ENCODE peak calls at places on chromosomes 4 and X, in six cellular contexts. V, E, R, F, D and Q are unnamed samples.

GRCh38 chr4:108205859-108206258 is 37.1 kb upstream of the LEF1 start:
- DNase-seq in V (no peak), E (no peak), R (no peak), F (no peak), D (no peak), Q (no peak)

GRCh38 chr4:28462766-28463165 is 1602.1 kb downstream of the STIM2 start:
- DNase-seq in V (no peak), E (no peak), R (no peak), F (no peak), D (no peak), Q (peak; percentile 1)

GRCh38 chr4:12791536-12791935 is 692.6 kb downstream of the RAB28 start:
- DNase-seq in V (no peak), E (no peak), R (peak; percentile 54), F (no peak), D (no peak), Q (no peak)

GRCh38 chrX:37986893-37987292 is 19.5 kb upstream of the SYTL5 start:
- DNase-seq in V (no peak), E (no peak), R (no peak), F (peak; percentile 55), D (peak; percentile 22), Q (no peak)

GRCh38 chr4:13515268-13515667 is 29.0 kb downstream of the NKX3-2 start:
- DNase-seq in V (no peak), E (no peak), R (no peak), F (no peak), D (no peak), Q (no peak)

GRCh38 chr4:79198886-79199591 is 126.8 kb downstream of the NAA11 start:
- DNase-seq in V (no peak), E (no peak), R (no peak), F (no peak), D (no peak), Q (no peak)

GRCh38 chr4:52861171-52861873 is 795 bp upstream of the RASL11B start:
- DNase-seq in V (no peak), E (no peak), R (no peak), F (no peak), D (no peak), Q (no peak)

GRCh38 chr4:98864560-98864959 is 64.4 kb downstream of the EIF4E start:
- DNase-seq in V (no peak), E (no peak), R (no peak), F (no peak), D (no peak), Q (no peak)

GRCh38 chr4:53633608-53634007 is 42.3 kb upstream of the LNX1 start:
- DNase-seq in V (no peak), E (no peak), R (no peak), F (peak; percentile 53), D (no peak), Q (no peak)

GRCh38 chr4:41339812-41340809 is 83.4 kb downstream of the UCHL1 start:
- DNase-seq in V (no peak), E (no peak), R (no peak), F (peak; percentile 60), D (no peak), Q (no peak)

GRCh38 chr4:119589165-119589564 is 39.4 kb downstream of the PDE5A start:
- DNase-seq in V (no peak), E (no peak), R (no peak), F (no peak), D (no peak), Q (no peak)

GRCh38 chr4:14562901-14563300 is 439.4 kb upstream of the CPEB2 start:
- DNase-seq in V (no peak), E (no peak), R (no peak), F (no peak), D (no peak), Q (no peak)

GRCh38 chrX:140701480-140701879 is 8.1 kb upstream of the LINC00632 start:
- DNase-seq in V (no peak), E (no peak), R (peak; percentile 29), F (peak; percentile 62), D (no peak), Q (no peak)

GRCh38 chr4:32986236-32986635 is 2266.1 kb downstream of the PCDH7 start:
- DNase-seq in V (no peak), E (no peak), R (no peak), F (no peak), D (no peak), Q (no peak)

GRCh38 chr4:37662861-37663390 is 23.2 kb downstream of the RELL1 start:
- DNase-seq in V (no peak), E (no peak), R (peak; percentile 26), F (no peak), D (no peak), Q (no peak)

GRCh38 chr4:1413687-1414479 is 7.6 kb upstream of the NKX1-1 start:
- DNase-seq in V (peak; percentile 3), E (no peak), R (no peak), F (no peak), D (no peak), Q (peak; percentile 7)

GRCh38 chr4:52234539-52235174 is 183.6 kb downstream of the SPATA18 start:
- DNase-seq in V (no peak), E (no peak), R (peak; percentile 17), F (peak; percentile 49), D (peak; percentile 30), Q (peak; percentile 69)

GRCh38 chr4:48041535-48042137 is 25.1 kb downstream of the NIPAL1 start:
- DNase-seq in V (no peak), E (no peak), R (no peak), F (no peak), D (no peak), Q (no peak)

GRCh38 chr4:138938371-138938699 is 77.2 kb upstream of the NOCT start:
- DNase-seq in V (no peak), E (no peak), R (no peak), F (peak; percentile 76), D (no peak), Q (peak; percentile 76)

GRCh38 chrX:133742602-133743305 is 242.6 kb downstream of the GPC3 start:
- DNase-seq in V (no peak), E (no peak), R (no peak), F (no peak), D (no peak), Q (no peak)